ENCODE peak calls at places on chromosome 19, in six cellular contexts. One of them, this sample, is unnamed.

GRCh38 chr19:42021185-42021584 is 27.2 kb upstream of the ATP1A3 start:
- DNase-seq in CD8-positive, alpha-beta T cell: no peak
- DNase-seq in A172: no peak
- DNase-seq in hypothalamus: no peak
- DNase-seq in effector memory CD8-positive, alpha-beta T cell: no peak
- DNase-seq in activated CD4-positive, CD25-positive, alpha-beta regulatory T cell treated with anti-CD3 and anti-CD28 coated beads, Interleukin-2, amount 50 U/mL, for 16 hours: no peak
- DNase-seq in this sample: no peak

GRCh38 chr19:33429891-33430673 is 56.6 kb downstream of the CEBPG start:
- DNase-seq in CD8-positive, alpha-beta T cell: no peak
- DNase-seq in A172: no peak
- DNase-seq in hypothalamus: no peak
- DNase-seq in effector memory CD8-positive, alpha-beta T cell: no peak
- DNase-seq in activated CD4-positive, CD25-positive, alpha-beta regulatory T cell treated with anti-CD3 and anti-CD28 coated beads, Interleukin-2, amount 50 U/mL, for 16 hours: no peak
- DNase-seq in this sample: no peak

GRCh38 chr19:8826371-8826770 is 5.7 kb downstream of the ZNF558 start:
- DNase-seq in CD8-positive, alpha-beta T cell: no peak
- DNase-seq in A172: no peak
- DNase-seq in hypothalamus: no peak
- DNase-seq in effector memory CD8-positive, alpha-beta T cell: no peak
- DNase-seq in activated CD4-positive, CD25-positive, alpha-beta regulatory T cell treated with anti-CD3 and anti-CD28 coated beads, Interleukin-2, amount 50 U/mL, for 16 hours: no peak
- DNase-seq in this sample: no peak

GRCh38 chr19:24004166-24004565 is 82.8 kb upstream of the ZNF254 start:
- DNase-seq in CD8-positive, alpha-beta T cell: no peak
- DNase-seq in A172: no peak
- DNase-seq in hypothalamus: no peak
- DNase-seq in effector memory CD8-positive, alpha-beta T cell: no peak
- DNase-seq in activated CD4-positive, CD25-positive, alpha-beta regulatory T cell treated with anti-CD3 and anti-CD28 coated beads, Interleukin-2, amount 50 U/mL, for 16 hours: no peak
- DNase-seq in this sample: no peak

GRCh38 chr19:4108767-4109625 is 14.9 kb downstream of the MAP2K2 start:
- DNase-seq in CD8-positive, alpha-beta T cell: peak
- DNase-seq in A172: no peak
- DNase-seq in hypothalamus: no peak
- DNase-seq in effector memory CD8-positive, alpha-beta T cell: peak
- DNase-seq in activated CD4-positive, CD25-positive, alpha-beta regulatory T cell treated with anti-CD3 and anti-CD28 coated beads, Interleukin-2, amount 50 U/mL, for 16 hours: peak
- DNase-seq in this sample: no peak

GRCh38 chr19:2270157-2270571 is 11.8 kb downstream of the PEAK3 start:
- DNase-seq in CD8-positive, alpha-beta T cell: no peak
- DNase-seq in A172: no peak
- DNase-seq in hypothalamus: no peak
- DNase-seq in effector memory CD8-positive, alpha-beta T cell: no peak
- DNase-seq in activated CD4-positive, CD25-positive, alpha-beta regulatory T cell treated with anti-CD3 and anti-CD28 coated beads, Interleukin-2, amount 50 U/mL, for 16 hours: no peak
- DNase-seq in this sample: no peak

GRCh38 chr19:14686411-14686810 is 3.4 kb upstream of the ZNF333 start:
- DNase-seq in CD8-positive, alpha-beta T cell: no peak
- DNase-seq in A172: peak
- DNase-seq in hypothalamus: no peak
- DNase-seq in effector memory CD8-positive, alpha-beta T cell: no peak
- DNase-seq in activated CD4-positive, CD25-positive, alpha-beta regulatory T cell treated with anti-CD3 and anti-CD28 coated beads, Interleukin-2, amount 50 U/mL, for 16 hours: no peak
- DNase-seq in this sample: no peak

GRCh38 chr19:8209965-8210659 is 942 bp downstream of the CERS4 start:
- DNase-seq in CD8-positive, alpha-beta T cell: no peak
- DNase-seq in A172: no peak
- DNase-seq in hypothalamus: peak
- DNase-seq in effector memory CD8-positive, alpha-beta T cell: no peak
- DNase-seq in activated CD4-positive, CD25-positive, alpha-beta regulatory T cell treated with anti-CD3 and anti-CD28 coated beads, Interleukin-2, amount 50 U/mL, for 16 hours: no peak
- DNase-seq in this sample: no peak

GRCh38 chr19:14237011-14237941 is 31.3 kb upstream of the ADGRL1 start:
- DNase-seq in CD8-positive, alpha-beta T cell: no peak
- DNase-seq in A172: no peak
- DNase-seq in hypothalamus: no peak
- DNase-seq in effector memory CD8-positive, alpha-beta T cell: no peak
- DNase-seq in activated CD4-positive, CD25-positive, alpha-beta regulatory T cell treated with anti-CD3 and anti-CD28 coated beads, Interleukin-2, amount 50 U/mL, for 16 hours: no peak
- DNase-seq in this sample: no peak

GRCh38 chr19:15666883-15667282 is 6.0 kb upstream of the CYP4F12 start:
- DNase-seq in CD8-positive, alpha-beta T cell: no peak
- DNase-seq in A172: peak
- DNase-seq in hypothalamus: no peak
- DNase-seq in effector memory CD8-positive, alpha-beta T cell: no peak
- DNase-seq in activated CD4-positive, CD25-positive, alpha-beta regulatory T cell treated with anti-CD3 and anti-CD28 coated beads, Interleukin-2, amount 50 U/mL, for 16 hours: no peak
- DNase-seq in this sample: no peak

GRCh38 chr19:35112995-35113693 is 2.5 kb upstream of the FXYD3 start:
- DNase-seq in CD8-positive, alpha-beta T cell: no peak
- DNase-seq in A172: no peak
- DNase-seq in hypothalamus: no peak
- DNase-seq in effector memory CD8-positive, alpha-beta T cell: no peak
- DNase-seq in activated CD4-positive, CD25-positive, alpha-beta regulatory T cell treated with anti-CD3 and anti-CD28 coated beads, Interleukin-2, amount 50 U/mL, for 16 hours: no peak
- DNase-seq in this sample: no peak

GRCh38 chr19:48635966-48636858 is 967 bp downstream of the DBP start:
- DNase-seq in CD8-positive, alpha-beta T cell: no peak
- DNase-seq in A172: no peak
- DNase-seq in hypothalamus: peak
- DNase-seq in effector memory CD8-positive, alpha-beta T cell: no peak
- DNase-seq in activated CD4-positive, CD25-positive, alpha-beta regulatory T cell treated with anti-CD3 and anti-CD28 coated beads, Interleukin-2, amount 50 U/mL, for 16 hours: no peak
- DNase-seq in this sample: no peak